ENCODE peak calls at places on chromosomes 6 and 20, in four cellular contexts. One of them, this sample, is unnamed.

GRCh38 chr6:4345543-4345942 is 210.2 kb upstream of the ECI2 start:
- DNase-seq in left ventricle myocardium inferior: peak; percentile 42
- DNase-seq in choroid plexus epithelial cell: no peak
- DNase-seq in brain microvascular endothelial cell: no peak
- DNase-seq in this sample: no peak

GRCh38 chr20:32534661-32535240 is 50.4 kb downstream of the NOL4L start:
- DNase-seq in brain microvascular endothelial cell: no peak
- DNase-seq in left ventricle myocardium inferior: no peak
- DNase-seq in choroid plexus epithelial cell: no peak
- DNase-seq in this sample: no peak

GRCh38 chr20:37475258-37475657 is 45.8 kb upstream of the NNAT start:
- DNase-seq in left ventricle myocardium inferior: no peak
- DNase-seq in brain microvascular endothelial cell: no peak
- DNase-seq in choroid plexus epithelial cell: no peak
- DNase-seq in this sample: no peak

GRCh38 chr6:49909508-49910047 is 43.2 kb upstream of the CRISP1 start:
- DNase-seq in choroid plexus epithelial cell: no peak
- DNase-seq in brain microvascular endothelial cell: no peak
- DNase-seq in left ventricle myocardium inferior: no peak
- DNase-seq in this sample: no peak

GRCh38 chr6:43910638-43911353 is 140.8 kb downstream of the VEGFA start:
- DNase-seq in choroid plexus epithelial cell: peak; percentile 88
- DNase-seq in left ventricle myocardium inferior: no peak
- DNase-seq in brain microvascular endothelial cell: peak; percentile 24
- DNase-seq in this sample: peak; percentile 66

GRCh38 chr6:46184114-46184513 is 13.3 kb upstream of the ENPP5 start:
- DNase-seq in brain microvascular endothelial cell: peak; percentile 68
- DNase-seq in left ventricle myocardium inferior: no peak
- DNase-seq in choroid plexus epithelial cell: peak; percentile 89
- DNase-seq in this sample: peak; percentile 84

GRCh38 chr6:163340201-163340887 is 74.2 kb upstream of the QKI start:
- DNase-seq in brain microvascular endothelial cell: no peak
- DNase-seq in choroid plexus epithelial cell: no peak
- DNase-seq in left ventricle myocardium inferior: no peak
- DNase-seq in this sample: no peak

GRCh38 chr6:145352382-145353080 is 382.8 kb downstream of the EPM2A start:
- DNase-seq in brain microvascular endothelial cell: no peak
- DNase-seq in choroid plexus epithelial cell: no peak
- DNase-seq in left ventricle myocardium inferior: no peak
- DNase-seq in this sample: no peak

GRCh38 chr6:6811151-6812002 is 222.9 kb downstream of the LY86 start:
- DNase-seq in brain microvascular endothelial cell: peak; percentile 35
- DNase-seq in choroid plexus epithelial cell: peak; percentile 46
- DNase-seq in left ventricle myocardium inferior: no peak
- DNase-seq in this sample: peak; percentile 69

GRCh38 chr20:36574278-36575065 is 1.1 kb downstream of the TGIF2 start:
- DNase-seq in left ventricle myocardium inferior: peak; percentile 42
- DNase-seq in brain microvascular endothelial cell: peak; percentile 50
- DNase-seq in choroid plexus epithelial cell: peak; percentile 47
- DNase-seq in this sample: no peak

GRCh38 chr20:62702886-62703852 is 5.5 kb upstream of the NTSR1 start:
- DNase-seq in brain microvascular endothelial cell: peak; percentile 85
- DNase-seq in left ventricle myocardium inferior: no peak
- DNase-seq in choroid plexus epithelial cell: peak; percentile 80
- DNase-seq in this sample: peak; percentile 86
- TF ChIP-seq CTCF in brain microvascular endothelial cell: peak; percentile 67
- TF ChIP-seq CTCF in left ventricle myocardium inferior: no peak
- TF ChIP-seq CTCF in choroid plexus epithelial cell: peak; percentile 42
- TF ChIP-seq CTCF in this sample: peak; percentile 19

GRCh38 chr6:158938220-158938619 is 61.8 kb downstream of the RSPH3 start:
- DNase-seq in choroid plexus epithelial cell: no peak
- DNase-seq in left ventricle myocardium inferior: no peak
- DNase-seq in brain microvascular endothelial cell: no peak
- DNase-seq in this sample: no peak

GRCh38 chr6:158942349-158942748 is 57.7 kb downstream of the RSPH3 start:
- DNase-seq in brain microvascular endothelial cell: no peak
- DNase-seq in choroid plexus epithelial cell: no peak
- DNase-seq in left ventricle myocardium inferior: no peak
- DNase-seq in this sample: no peak

GRCh38 chr6:158938811-158939254 is 61.2 kb downstream of the RSPH3 start:
- DNase-seq in choroid plexus epithelial cell: no peak
- DNase-seq in brain microvascular endothelial cell: peak; percentile 7
- DNase-seq in left ventricle myocardium inferior: no peak
- DNase-seq in this sample: no peak

GRCh38 chr6:158941246-158941645 is 58.8 kb downstream of the RSPH3 start:
- DNase-seq in choroid plexus epithelial cell: no peak
- DNase-seq in brain microvascular endothelial cell: no peak
- DNase-seq in left ventricle myocardium inferior: no peak
- DNase-seq in this sample: no peak

DNA sequence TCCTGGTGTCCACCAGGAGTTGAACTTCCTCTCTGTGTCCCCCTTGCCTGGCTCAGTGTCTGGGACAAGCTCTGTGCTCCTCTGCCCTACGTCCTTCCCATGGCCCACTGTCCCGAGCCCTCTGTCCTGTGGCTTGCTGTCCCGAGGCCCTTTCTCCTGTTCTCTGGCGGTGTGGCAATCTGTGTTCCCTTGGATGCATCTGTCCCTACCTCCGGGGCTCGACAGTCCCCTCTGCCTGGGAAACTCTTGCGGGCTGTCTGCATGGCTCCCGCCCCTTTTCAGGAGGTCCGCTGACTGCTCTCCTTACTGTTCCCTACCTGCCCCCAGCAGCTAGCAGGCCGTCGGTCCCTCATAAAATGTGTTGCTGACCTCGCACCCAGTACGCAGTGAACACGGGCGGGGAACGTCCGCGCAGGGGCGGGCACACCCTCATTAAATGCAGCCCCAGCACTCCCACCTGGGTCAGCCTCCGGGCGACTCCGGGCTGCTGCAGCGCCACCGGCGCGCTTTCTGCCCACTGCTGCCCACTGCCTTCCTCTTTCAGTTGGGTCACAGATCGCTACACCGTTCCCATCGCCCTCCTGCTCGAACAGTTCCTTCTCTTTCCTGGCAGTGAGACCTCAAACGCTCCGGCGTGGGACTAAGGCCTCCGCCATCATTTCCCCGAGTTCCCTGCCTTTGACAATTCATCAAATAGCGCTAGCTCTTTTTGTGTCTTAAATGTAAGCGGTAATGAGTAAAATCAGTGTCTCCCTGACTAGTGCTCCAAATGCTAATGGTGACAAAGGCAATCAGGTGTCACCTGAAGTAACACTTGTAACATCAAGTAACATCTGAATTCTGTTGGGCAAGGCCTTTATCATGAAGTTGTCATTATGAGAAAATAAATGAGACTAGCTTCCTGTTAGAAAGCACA is 60.5 kb downstream of the RSPH3 start:
- DNase-seq in left ventricle myocardium inferior: no peak
- DNase-seq in choroid plexus epithelial cell: no peak
- DNase-seq in brain microvascular endothelial cell: no peak
- DNase-seq in this sample: no peak
- H3K4me3 ChIP-seq in left ventricle myocardium inferior: peak overlapping the region; percentile 49
- H3K4me3 ChIP-seq in choroid plexus epithelial cell: peak overlapping the region; percentile 42
- H3K4me3 ChIP-seq in brain microvascular endothelial cell: peak overlapping the region; percentile 42
- H3K4me3 ChIP-seq in this sample: no peak overlapping the region

GRCh38 chr20:2671977-2672376 is 8.0 kb upstream of the IDH3B start:
- DNase-seq in brain microvascular endothelial cell: no peak
- DNase-seq in choroid plexus epithelial cell: no peak
- DNase-seq in left ventricle myocardium inferior: no peak
- DNase-seq in this sample: no peak
- TF ChIP-seq CTCF in brain microvascular endothelial cell: peak; percentile 38
- TF ChIP-seq CTCF in choroid plexus epithelial cell: peak; percentile 33
- TF ChIP-seq CTCF in left ventricle myocardium inferior: no peak
- TF ChIP-seq CTCF in this sample: peak; percentile 32

DNA sequence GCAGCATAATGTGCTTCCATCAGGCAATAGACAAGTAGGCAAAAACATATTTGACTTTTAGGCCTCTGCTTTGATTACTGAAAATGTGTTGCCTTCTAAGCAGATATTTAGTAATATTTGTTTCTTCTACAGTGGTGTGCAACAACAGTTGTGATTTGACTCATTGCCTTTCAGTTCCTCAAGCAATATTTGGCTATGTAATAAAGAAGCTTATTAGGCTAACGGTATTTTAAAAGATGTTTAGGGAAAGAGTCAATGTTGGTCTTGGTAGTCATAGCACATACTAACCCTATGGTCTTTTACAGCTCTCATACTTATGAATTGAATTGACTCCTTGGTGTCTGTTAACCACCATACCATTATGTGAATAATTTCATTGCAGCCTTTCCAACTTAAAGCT is 124.1 kb downstream of the GRIK2 start:
- DNase-seq in left ventricle myocardium inferior: no peak
- DNase-seq in brain microvascular endothelial cell: no peak
- DNase-seq in choroid plexus epithelial cell: no peak
- DNase-seq in this sample: no peak
- H3K4me3 ChIP-seq in left ventricle myocardium inferior: no peak overlapping the region
- H3K4me3 ChIP-seq in brain microvascular endothelial cell: no peak overlapping the region
- H3K4me3 ChIP-seq in choroid plexus epithelial cell: no peak overlapping the region
- H3K4me3 ChIP-seq in this sample: no peak overlapping the region

DNA sequence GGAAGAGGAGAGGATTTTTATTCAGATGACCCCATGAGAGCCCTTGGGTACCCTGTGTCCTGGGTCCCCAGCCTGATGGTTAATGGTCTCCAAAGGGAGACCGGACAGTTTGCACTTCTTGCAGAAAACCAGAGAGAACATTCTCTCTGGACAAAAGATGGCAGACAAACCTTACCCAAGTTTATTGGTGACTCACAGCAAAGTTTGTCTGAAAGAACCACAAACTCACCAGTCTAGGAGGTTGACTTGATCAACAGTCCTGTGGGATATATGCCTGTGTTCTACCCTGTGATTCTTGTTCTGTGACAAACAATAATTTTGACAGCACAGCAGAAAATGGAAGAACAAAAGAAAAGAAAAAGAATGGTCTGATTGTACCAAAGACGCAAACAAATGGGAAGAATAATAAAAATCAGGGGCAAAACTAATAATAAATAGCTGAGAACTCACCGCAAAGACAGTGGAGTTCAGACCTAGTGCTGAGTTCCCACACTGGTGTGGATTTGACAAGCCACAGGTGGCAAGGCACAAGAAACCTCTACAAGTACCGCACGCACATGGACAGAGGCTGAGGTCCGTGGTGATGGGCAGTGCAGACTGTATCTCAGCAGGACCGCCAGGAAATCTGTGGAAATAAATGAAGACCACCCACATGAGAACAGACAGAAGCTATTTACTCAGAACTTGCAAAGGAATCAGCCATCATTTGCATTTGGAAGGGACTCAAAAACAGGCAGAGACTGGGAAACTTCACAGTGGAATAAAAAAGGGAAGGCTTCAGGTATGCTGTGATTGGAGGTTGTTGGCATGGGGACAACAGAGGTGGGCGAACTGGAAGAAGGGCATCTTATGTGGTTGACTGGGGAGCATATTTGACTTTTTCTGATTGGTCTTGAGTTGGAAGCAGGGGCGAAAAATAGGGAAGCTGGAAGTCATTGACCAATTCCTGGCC is 246.3 kb upstream of the RNF24 start:
- DNase-seq in brain microvascular endothelial cell: peak; percentile 36
- DNase-seq in left ventricle myocardium inferior: no peak
- DNase-seq in choroid plexus epithelial cell: peak; percentile 58
- DNase-seq in this sample: peak; percentile 63
- TF ChIP-seq CTCF in brain microvascular endothelial cell: peak; percentile 21
- TF ChIP-seq CTCF in left ventricle myocardium inferior: no peak
- TF ChIP-seq CTCF in choroid plexus epithelial cell: peak; percentile 18
- TF ChIP-seq CTCF in this sample: peak; percentile 13

GRCh38 chr6:53710788-53711187 is 45.2 kb upstream of the KLHL31 start:
- DNase-seq in choroid plexus epithelial cell: no peak
- DNase-seq in left ventricle myocardium inferior: no peak
- DNase-seq in brain microvascular endothelial cell: no peak
- DNase-seq in this sample: no peak

GRCh38 chr6:53714395-53714794 is 48.8 kb upstream of the KLHL31 start:
- DNase-seq in choroid plexus epithelial cell: no peak
- DNase-seq in left ventricle myocardium inferior: no peak
- DNase-seq in brain microvascular endothelial cell: no peak
- DNase-seq in this sample: no peak

GRCh38 chr6:53715434-53715833 is 49.9 kb upstream of the KLHL31 start:
- DNase-seq in brain microvascular endothelial cell: no peak
- DNase-seq in choroid plexus epithelial cell: no peak
- DNase-seq in left ventricle myocardium inferior: no peak
- DNase-seq in this sample: no peak

GRCh38 chr6:53714888-53715287 is 49.3 kb upstream of the KLHL31 start:
- DNase-seq in left ventricle myocardium inferior: no peak
- DNase-seq in choroid plexus epithelial cell: no peak
- DNase-seq in brain microvascular endothelial cell: no peak
- DNase-seq in this sample: no peak

DNA sequence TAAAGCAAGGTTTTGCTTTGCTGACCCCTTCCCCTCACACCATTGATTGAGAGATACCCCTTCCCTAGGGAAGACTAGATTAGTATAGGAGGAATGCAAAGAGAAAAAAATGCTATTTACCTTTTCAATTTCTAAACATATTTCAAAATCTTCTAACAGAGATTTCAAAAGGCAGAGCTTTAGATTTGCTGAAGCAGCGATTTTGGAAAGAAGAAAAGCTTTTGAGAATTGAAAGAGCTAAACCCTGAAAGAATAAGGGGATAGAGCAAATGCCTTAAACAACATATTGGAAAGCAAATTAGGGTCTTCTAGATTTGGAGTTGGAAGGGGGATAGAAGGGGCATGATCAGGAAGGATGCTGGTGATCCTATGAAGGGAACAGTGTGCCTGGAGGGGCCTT is 46.5 kb upstream of the KLHL31 start:
- DNase-seq in choroid plexus epithelial cell: no peak
- DNase-seq in left ventricle myocardium inferior: no peak
- DNase-seq in brain microvascular endothelial cell: no peak
- DNase-seq in this sample: no peak
- H3K4me3 ChIP-seq in choroid plexus epithelial cell: no peak overlapping the region
- H3K4me3 ChIP-seq in left ventricle myocardium inferior: no peak overlapping the region
- H3K4me3 ChIP-seq in brain microvascular endothelial cell: no peak overlapping the region
- H3K4me3 ChIP-seq in this sample: no peak overlapping the region

DNA sequence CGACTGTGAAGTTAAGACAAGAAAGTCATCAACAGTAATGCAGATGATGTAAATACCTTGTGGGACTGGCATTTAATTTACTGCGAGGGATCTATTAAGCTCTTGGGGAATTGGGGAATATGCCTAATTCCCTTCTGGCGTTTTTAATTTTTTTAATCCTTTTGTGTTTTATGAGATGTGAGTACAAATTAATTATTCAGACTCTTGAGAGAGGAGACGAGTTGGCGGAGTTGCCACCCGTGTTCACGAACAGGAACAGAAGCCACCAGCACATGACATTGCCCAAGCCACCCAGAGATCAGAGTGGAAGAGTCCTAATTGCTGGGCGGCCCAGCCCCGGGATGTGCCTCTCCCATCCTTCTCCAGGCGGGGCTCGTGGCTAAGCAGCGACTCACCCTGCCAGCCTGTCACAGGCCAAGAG is 518 bp upstream of the CRYBG1 start:
- DNase-seq in left ventricle myocardium inferior: no peak
- DNase-seq in brain microvascular endothelial cell: no peak
- DNase-seq in choroid plexus epithelial cell: no peak
- DNase-seq in this sample: no peak
- TF ChIP-seq CTCF in left ventricle myocardium inferior: no peak
- TF ChIP-seq CTCF in brain microvascular endothelial cell: no peak
- TF ChIP-seq CTCF in choroid plexus epithelial cell: no peak
- TF ChIP-seq CTCF in this sample: no peak

GRCh38 chr6:111566873-111567517 is 38.7 kb downstream of the TRAF3IP2 start:
- DNase-seq in choroid plexus epithelial cell: no peak
- DNase-seq in brain microvascular endothelial cell: no peak
- DNase-seq in left ventricle myocardium inferior: no peak
- DNase-seq in this sample: no peak
- H3K4me3 ChIP-seq in choroid plexus epithelial cell: peak overlapping the region; percentile 27
- H3K4me3 ChIP-seq in brain microvascular endothelial cell: no peak overlapping the region
- H3K4me3 ChIP-seq in left ventricle myocardium inferior: peak overlapping the region; percentile 47
- H3K4me3 ChIP-seq in this sample: no peak overlapping the region

GRCh38 chr6:15245361-15246216 is at the start of gene JARID2:
- DNase-seq in brain microvascular endothelial cell: peak; percentile 98
- DNase-seq in left ventricle myocardium inferior: peak; percentile 99
- DNase-seq in choroid plexus epithelial cell: peak; percentile 99
- DNase-seq in this sample: peak; percentile 98
- TF ChIP-seq CTCF in brain microvascular endothelial cell: no peak
- TF ChIP-seq CTCF in left ventricle myocardium inferior: no peak
- TF ChIP-seq CTCF in choroid plexus epithelial cell: no peak
- TF ChIP-seq CTCF in this sample: no peak

This sample was measured in astrocyte of the spinal cord.